ENCODE peak calls at places on chromosome 7, in six cellular contexts. T is K562, K is A549, O is SK-N-SH, P is HepG2, B is GM12878. W is an unnamed sample.

GRCh38 chr7:155765458-155765857 is 46.8 kb downstream of the SHH start:
- DNase-seq in T (no peak), K (no peak), O (no peak), P (no peak), B (no peak), W (no peak)

GRCh38 chr7:40972426-40972825 is 730.5 kb downstream of the INHBA start:
- DNase-seq in T (no peak), K (no peak), O (no peak), P (no peak), B (no peak), W (no peak)

GRCh38 chr7:26588511-26588910 is 275.9 kb downstream of the SKAP2 start:
- DNase-seq in T (no peak), K (no peak), O (no peak), P (no peak), B (no peak), W (no peak)

GRCh38 chr7:39754326-39755120 is 131.2 kb downstream of the RALA start:
- DNase-seq in T (no peak), K (no peak), O (no peak), P (no peak), B (no peak), W (peak)

GRCh38 chr7:4788627-4789189 is 13.3 kb downstream of the AP5Z1 start:
- DNase-seq in T (no peak), K (no peak), O (no peak), P (no peak), B (no peak), W (no peak)

GRCh38 chr7:151167197-151167911 is at the start of gene GBX1:
- DNase-seq in T (peak), K (peak), O (peak), P (no peak), B (no peak), W (no peak)

GRCh38 chr7:125149151-125149550 is 219.5 kb upstream of the POT1 start:
- DNase-seq in T (no peak), K (no peak), O (no peak), P (no peak), B (no peak), W (no peak)

GRCh38 chr7:85030893-85031292 is 156.0 kb downstream of the SEMA3D start:
- DNase-seq in T (peak), K (peak), O (peak), P (peak), B (no peak), W (peak)

GRCh38 chr7:151888079-151888673 is 11.3 kb upstream of the PRKAG2 start:
- DNase-seq in T (no peak), K (no peak), O (no peak), P (no peak), B (no peak), W (no peak)

GRCh38 chr7:141262101-141262819 is 188.4 kb downstream of the TMEM178B start:
- DNase-seq in T (no peak), K (no peak), O (peak), P (no peak), B (no peak), W (no peak)

GRCh38 chr7:114922151-114922651 is 307 bp downstream of the MDFIC start:
- DNase-seq in T (no peak), K (peak), O (peak), P (no peak), B (no peak), W (peak)

GRCh38 chr7:117951711-117952280 is 78.6 kb upstream of the CTTNBP2 start:
- DNase-seq in T (no peak), K (no peak), O (no peak), P (no peak), B (no peak), W (no peak)

GRCh38 chr7:158647475-158647792 is 57.2 kb downstream of the NCAPG2 start:
- DNase-seq in T (no peak), K (no peak), O (no peak), P (no peak), B (no peak), W (no peak)
- TF ChIP-seq CTCF in T (no peak), K (no peak), O (no peak), P (no peak), B (no peak), W (no peak)

GRCh38 chr7:55429835-55430499 is 64.8 kb downstream of the LANCL2 start:
- DNase-seq in T (no peak), K (no peak), O (no peak), P (no peak), B (no peak), W (no peak)
- TF ChIP-seq RAD21 in T (no peak), K (no peak), O (no peak), P (no peak), B (no peak), W (no peak)

GRCh38 chr7:19215421-19215820 is 70.2 kb upstream of the FERD3L start:
- DNase-seq in T (no peak), K (no peak), O (no peak), P (no peak), B (no peak), W (peak)
- TF ChIP-seq SMC3 in T (no peak), K (no peak), O (no peak), P (no peak), B (no peak), W (no peak)

GRCh38 chr7:132256721-132257212 is 319.5 kb downstream of the PLXNA4 start:
- DNase-seq in T (no peak), K (no peak), O (no peak), P (peak), B (no peak), W (no peak)
- TF ChIP-seq CTCF in T (no peak), K (no peak), O (no peak), P (no peak), B (no peak), W (no peak)

GRCh38 chr7:89183726-89184125 is 388.2 kb upstream of the TEX47 start:
- DNase-seq in T (no peak), K (no peak), O (no peak), P (no peak), B (no peak), W (no peak)

GRCh38 chr7:89182116-89182515 is 386.6 kb upstream of the TEX47 start:
- DNase-seq in T (no peak), K (no peak), O (no peak), P (no peak), B (no peak), W (no peak)
- TF ChIP-seq RAD21 in T (no peak), K (no peak), O (no peak), P (no peak), B (no peak), W (no peak)

GRCh38 chr7:98372993-98373392 is 27.9 kb downstream of the BAIAP2L1 start:
- DNase-seq in T (no peak), K (no peak), O (no peak), P (no peak), B (no peak), W (peak)
- TF ChIP-seq SMC3 in T (no peak), K (no peak), O (no peak), P (no peak), B (no peak), W (no peak)

GRCh38 chr7:1501487-1502270 is 2.5 kb downstream of the INTS1 start:
- DNase-seq in T (no peak), K (no peak), O (no peak), P (no peak), B (no peak), W (no peak)

GRCh38 chr7:1503390-1503789 is 799 bp downstream of the INTS1 start:
- DNase-seq in T (no peak), K (no peak), O (no peak), P (no peak), B (no peak), W (no peak)

GRCh38 chr7:1505731-1506550 is 1.8 kb upstream of the INTS1 start:
- DNase-seq in T (no peak), K (no peak), O (no peak), P (no peak), B (no peak), W (no peak)

GRCh38 chr7:1502845-1503244 is 1.3 kb downstream of the INTS1 start:
- DNase-seq in T (no peak), K (no peak), O (no peak), P (no peak), B (no peak), W (no peak)

DNA sequence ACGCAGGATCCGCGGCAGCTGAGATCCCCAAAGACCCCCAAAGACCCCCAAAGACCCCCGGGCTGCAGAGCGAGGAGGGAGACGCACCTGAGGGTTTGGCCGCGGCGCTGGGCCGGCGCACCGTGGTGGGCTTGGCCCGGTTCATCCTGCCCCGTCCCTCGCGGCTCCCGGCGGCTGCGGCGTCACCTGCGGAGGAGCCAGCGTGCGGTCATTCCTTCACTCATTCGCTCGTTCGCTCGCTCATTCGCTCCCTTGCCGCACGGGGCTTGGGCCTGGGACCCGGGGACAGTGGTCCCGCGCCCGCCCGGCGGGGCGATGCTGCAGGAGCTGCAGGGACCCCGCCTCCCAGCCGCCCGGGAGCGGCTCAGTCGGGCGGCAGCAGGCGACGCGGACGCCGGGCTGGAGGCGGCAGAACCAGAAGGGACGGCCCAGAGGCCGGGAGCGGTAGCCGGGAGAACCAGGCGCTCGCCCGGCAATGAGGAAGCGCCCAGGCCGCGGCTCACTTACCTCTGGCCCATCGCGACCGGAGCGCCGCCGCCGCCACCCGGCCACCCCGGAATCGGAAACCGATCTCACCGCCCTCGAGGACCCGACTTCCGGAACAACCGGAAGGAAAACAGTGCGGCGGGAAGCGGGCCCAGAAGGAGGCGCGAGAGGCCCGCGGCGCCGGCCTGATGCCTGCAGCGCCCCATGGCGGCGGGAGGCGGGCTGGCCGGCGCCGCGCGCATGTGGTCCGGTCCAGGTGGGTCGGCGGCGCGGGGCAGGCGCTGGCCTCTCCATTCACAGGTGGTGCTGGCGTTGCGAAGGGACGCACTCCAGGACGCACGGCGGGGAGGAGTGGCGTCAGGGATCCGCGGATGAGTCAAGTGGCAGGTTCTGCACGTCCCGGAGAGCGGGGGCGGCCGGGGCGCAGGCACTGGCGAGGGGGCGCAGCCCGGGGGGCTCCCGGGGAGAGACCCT is at the start of gene INTS1:
- DNase-seq in T (peak), K (peak), O (peak), P (peak), B (peak), W (peak)
- TF ChIP-seq CTCF in T (peak), K (peak), O (peak), P (peak), B (peak), W (peak)

GRCh38 chr7:81210092-81211064 is 291.5 kb upstream of the SEMA3C start:
- DNase-seq in T (no peak), K (no peak), O (no peak), P (no peak), B (no peak), W (peak)
- TF ChIP-seq RAD21 in T (no peak), K (no peak), O (no peak), P (no peak), B (no peak), W (no peak)

GRCh38 chr7:28748934-28749584 is 209.1 kb downstream of the TRIL start:
- DNase-seq in T (no peak), K (peak), O (no peak), P (no peak), B (no peak), W (peak)
- TF ChIP-seq SMC3 in T (no peak), K (no peak), O (no peak), P (no peak), B (no peak), W (no peak)

W was measured in IMR-90.